ENCODE peak calls at places on chromosome 10, in four cellular contexts. A, K, O and Z are unnamed samples.

GRCh38 chr10:62856021-62856420 is 39.9 kb upstream of the EGR2 start:
- DNase-seq in A (no peak), K (no peak), O (no peak), Z (no peak)

GRCh38 chr10:118013078-118013568 is 33.6 kb downstream of the RAB11FIP2 start:
- DNase-seq in A (no peak), K (no peak), O (no peak), Z (no peak)

GRCh38 chr10:63595072-63595471 is 73.9 kb downstream of the REEP3 start:
- DNase-seq in A (peak), K (no peak), O (no peak), Z (no peak)

GRCh38 chr10:67520924-67521520 is 175.0 kb downstream of the CTNNA3 start:
- DNase-seq in A (peak), K (no peak), O (peak), Z (peak)

GRCh38 chr10:117454502-117454901 is 79.3 kb upstream of the PDZD8 start:
- DNase-seq in A (no peak), K (no peak), O (peak), Z (peak)

GRCh38 chr10:126459878-126460481 is 71.7 kb upstream of the ADAM12 start:
- DNase-seq in A (no peak), K (no peak), O (peak), Z (peak)

GRCh38 chr10:1957057-1957456 is 219.7 kb upstream of the ADARB2 start:
- DNase-seq in A (no peak), K (no peak), O (no peak), Z (no peak)

GRCh38 chr10:72348282-72348681 is 6.4 kb downstream of the DNAJB12 start:
- DNase-seq in A (no peak), K (no peak), O (no peak), Z (no peak)

GRCh38 chr10:132443998-132444876 is 47.2 kb downstream of the PWWP2B start:
- DNase-seq in A (no peak), K (no peak), O (no peak), Z (no peak)